ENCODE peak calls at places on chromosome 7, in eight cellular contexts. W is GM12865, S is astrocyte of the spinal cord, Z is fibroblast of mammary gland, T is stomach, K is AG10803, A is right cardiac atrium, D is transverse colon. G is an unnamed sample.
A peak's percentile ranks its signal among the peaks of the same experiment; 100 is the strongest.

GRCh38 chr7:139943391-139943790 is 114.3 kb downstream of the TBXAS1 start:
- DNase-seq in A (no peak), Z (no peak), S (no peak), T (no peak), W (no peak), D (no peak), K (no peak), G (no peak)

GRCh38 chr7:130009848-130010688 is 41.1 kb downstream of the ZC3HC1 start:
- DNase-seq in A (peak; percentile 25), T (peak; percentile 31), Z (peak; percentile 97), W (peak; percentile 71), D (peak; percentile 31), K (peak; percentile 88), S (peak; percentile 82), G (peak; percentile 48)

GRCh38 chr7:41921453-41921912 is 218.6 kb upstream of the INHBA start:
- DNase-seq in Z (peak; percentile 93), K (peak; percentile 100), S (no peak), A (no peak), D (no peak), W (no peak), T (no peak), G (no peak)

GRCh38 chr7:1092806-1093505 is 5.0 kb downstream of the GPER1 start:
- DNase-seq in S (no peak), K (no peak), T (peak; percentile 62), W (no peak), D (no peak), Z (no peak), A (no peak), G (no peak)

GRCh38 chr7:120168066-120168465 is 104.9 kb upstream of the KCND2 start:
- DNase-seq in A (no peak), K (peak; percentile 61), T (no peak), D (no peak), W (no peak), S (no peak), Z (peak; percentile 95), G (peak; percentile 81)

GRCh38 chr7:88835147-88835728 is 39.7 kb upstream of the TEX47 start:
- DNase-seq in Z (peak; percentile 26), A (no peak), K (peak; percentile 4), W (peak; percentile 57), T (no peak), D (no peak), S (peak; percentile 26), G (no peak)

GRCh38 chr7:116218051-116218645 is 7.8 kb downstream of the TES start:
- DNase-seq in A (no peak), W (no peak), T (peak; percentile 76), D (no peak), K (no peak), Z (peak; percentile 88), S (peak; percentile 89), G (peak; percentile 61)

GRCh38 chr7:150996289-150997074 is 5.7 kb downstream of the NOS3 start:
- DNase-seq in S (no peak), D (no peak), K (no peak), Z (no peak), T (no peak), W (no peak), A (peak; percentile 30), G (no peak)

GRCh38 chr7:158345731-158346130 is 241.9 kb downstream of the PTPRN2 start:
- DNase-seq in K (no peak), D (no peak), A (no peak), Z (no peak), T (no peak), S (no peak), W (no peak), G (no peak)

GRCh38 chr7:6650521-6651011 is 13.4 kb downstream of the ZNF316 start:
- DNase-seq in D (no peak), K (no peak), S (no peak), W (no peak), T (no peak), A (no peak), Z (no peak), G (no peak)

GRCh38 chr7:43618073-43618472 is 35.2 kb downstream of the STK17A start:
- DNase-seq in W (no peak), S (no peak), T (no peak), K (no peak), Z (no peak), D (no peak), A (no peak), G (no peak)

GRCh38 chr7:94510582-94511456 is 1.2 kb downstream of the CASD1 start:
- DNase-seq in T (peak; percentile 32), S (peak; percentile 29), W (peak; percentile 42), D (no peak), Z (peak; percentile 16), K (peak; percentile 24), A (peak; percentile 29), G (no peak)

GRCh38 chr7:157211710-157212109 is 73.0 kb downstream of the UBE3C start:
- DNase-seq in K (peak; percentile 70), Z (peak; percentile 73), D (no peak), A (no peak), S (peak; percentile 91), T (no peak), W (no peak), G (peak; percentile 61)

GRCh38 chr7:92133133-92133736 is 1.0 kb downstream of the CYP51A1 start:
- DNase-seq in Z (no peak), T (no peak), A (no peak), W (no peak), D (no peak), S (no peak), K (peak; percentile 40), G (no peak)

GRCh38 chr7:92133737-92134270 is 473 bp downstream of the CYP51A1 start:
- DNase-seq in T (peak; percentile 65), W (peak; percentile 66), S (peak; percentile 61), Z (peak; percentile 63), A (peak; percentile 80), K (peak; percentile 38), D (peak; percentile 78), G (no peak)

GRCh38 chr7:92134271-92135099 is at the start of gene CYP51A1:
- DNase-seq in Z (peak; percentile 92), S (peak; percentile 97), A (peak; percentile 94), D (peak; percentile 96), W (peak; percentile 96), T (peak; percentile 95), K (peak; percentile 91), G (peak; percentile 87)

GRCh38 chr7:92131764-92132330 is 2.4 kb downstream of the CYP51A1 start:
- DNase-seq in A (no peak), K (no peak), S (no peak), T (no peak), D (no peak), W (peak; percentile 14), Z (no peak), G (no peak)

GRCh38 chr7:92131093-92131492 is 3.2 kb downstream of the CYP51A1 start:
- DNase-seq in S (no peak), D (no peak), A (no peak), K (no peak), Z (no peak), W (peak; percentile 10), T (no peak), G (no peak)
- H3K4me3 ChIP-seq in S (no peak overlapping the region), D (no peak overlapping the region), A (no peak overlapping the region), K (no peak overlapping the region), Z (no peak overlapping the region), W (peak overlapping the region; percentile 90), T (no peak overlapping the region), G (no peak overlapping the region)

GRCh38 chr7:111559665-111560064 is 2.6 kb downstream of the IMMP2L start:
- DNase-seq in S (no peak), K (no peak), T (no peak), A (no peak), W (no peak), Z (no peak), D (no peak), G (no peak)
- H3K4me3 ChIP-seq in S (no peak overlapping the region), K (no peak overlapping the region), T (no peak overlapping the region), A (no peak overlapping the region), W (no peak overlapping the region), Z (no peak overlapping the region), D (no peak overlapping the region), G (no peak overlapping the region)

DNA sequence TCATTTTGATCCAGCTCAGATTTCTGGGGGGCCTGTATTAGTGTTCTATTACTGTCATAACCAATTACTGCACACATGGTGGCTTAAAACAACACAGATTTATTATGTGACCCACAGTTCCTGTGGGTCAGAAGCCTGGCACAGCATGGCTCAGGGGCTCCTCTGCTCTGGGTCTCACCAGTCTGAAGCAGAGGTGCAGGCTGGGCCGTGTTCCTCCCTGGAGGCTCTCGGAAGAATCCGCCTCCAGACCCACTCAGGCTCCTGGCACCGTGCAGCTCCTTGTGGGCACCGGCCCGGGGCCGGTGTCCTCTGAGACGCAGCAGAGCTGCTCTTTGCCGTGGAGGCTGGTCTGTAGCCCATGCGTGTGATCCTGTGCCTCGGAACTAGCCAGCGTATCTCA is 61.5 kb downstream of the RAMP3 start:
- DNase-seq in A (no peak), D (no peak), K (no peak), T (no peak), W (no peak), S (no peak), Z (no peak), G (no peak)
- H3K4me3 ChIP-seq in A (no peak overlapping the region), D (no peak overlapping the region), K (no peak overlapping the region), T (no peak overlapping the region), W (no peak overlapping the region), S (no peak overlapping the region), Z (no peak overlapping the region), G (no peak overlapping the region)

DNA sequence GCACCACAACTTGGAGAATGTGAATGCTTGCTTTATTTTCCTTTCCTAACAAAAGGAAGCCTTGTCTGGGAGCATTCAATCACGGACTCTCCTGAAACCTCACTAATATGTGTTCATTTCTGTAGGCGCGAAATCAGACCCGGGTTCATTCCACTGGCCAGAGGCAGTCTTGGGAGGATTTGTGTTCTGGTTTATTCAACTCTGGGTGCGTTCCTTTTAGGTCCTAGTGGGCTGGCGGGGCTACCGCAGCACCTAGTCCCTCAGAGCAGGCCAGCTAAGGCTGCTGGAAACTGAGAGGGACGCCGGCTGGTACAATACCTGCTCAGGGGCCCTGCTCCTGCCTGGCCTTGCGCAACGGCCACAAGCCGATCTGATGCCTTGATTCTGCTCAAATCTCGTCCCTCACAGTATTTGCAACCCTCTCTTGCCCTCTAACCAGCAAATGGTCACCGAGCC is 7.5 kb downstream of the HOXA4 start:
- DNase-seq in D (no peak), S (peak; percentile 77), Z (no peak), A (no peak), T (no peak), K (no peak), W (no peak), G (no peak)
- H3K4me3 ChIP-seq in D (peak overlapping the region; percentile 37), S (peak overlapping the region; percentile 64), Z (no peak overlapping the region), A (no peak overlapping the region), T (peak overlapping the region; percentile 40), K (no peak overlapping the region), W (no peak overlapping the region), G (no peak overlapping the region)